ENCODE peak calls at places on chromosome 14, in four cellular contexts. E, I, L and T are unnamed samples.

GRCh38 chr14:103527408-103528157 is 1.4 kb upstream of the TRMT61A start:
- DNase-seq in E (no peak), I (no peak), L (no peak), T (no peak)

GRCh38 chr14:79279645-79280399 is 931.5 kb downstream of the DIO2 start:
- DNase-seq in E (no peak), I (no peak), L (peak), T (no peak)

GRCh38 chr14:52937869-52938268 is 13.0 kb downstream of the FERMT2 start:
- DNase-seq in E (no peak), I (no peak), L (no peak), T (no peak)

GRCh38 chr14:38420045-38420444 is 164.2 kb upstream of the CLEC14A start:
- DNase-seq in E (no peak), I (no peak), L (no peak), T (no peak)

GRCh38 chr14:22131749-22132476 is 457.1 kb downstream of the DAD1 start:
- DNase-seq in E (no peak), I (no peak), L (no peak), T (peak)

GRCh38 chr14:104894331-104895206 is 29.5 kb downstream of the CEP170B start:
- DNase-seq in E (no peak), I (no peak), L (no peak), T (no peak)

GRCh38 chr14:69039287-69039628 is 60.2 kb upstream of the ACTN1 start:
- DNase-seq in E (no peak), I (no peak), L (no peak), T (no peak)

GRCh38 chr14:52494444-52494843 is 57.9 kb downstream of the TXNDC16 start:
- DNase-seq in E (no peak), I (no peak), L (peak), T (no peak)

GRCh38 chr14:21802441-21802840 is 128.8 kb upstream of the OR4E1 start:
- DNase-seq in E (no peak), I (no peak), L (no peak), T (no peak)

GRCh38 chr14:103832046-103832445 is 15.3 kb downstream of the PPP1R13B start:
- DNase-seq in E (no peak), I (no peak), L (no peak), T (no peak)

GRCh38 chr14:57486767-57487379 is 6.8 kb downstream of the CCDC198 start:
- DNase-seq in E (peak), I (no peak), L (peak), T (peak)

GRCh38 chr14:59020382-59020781 is 168.1 kb upstream of the DAAM1 start:
- DNase-seq in E (no peak), I (no peak), L (no peak), T (peak)

GRCh38 chr14:79693935-79694334 is 517.4 kb downstream of the DIO2 start:
- DNase-seq in E (no peak), I (no peak), L (no peak), T (no peak)